ENCODE peak calls at places on chromosomes 11 and 22, in seven cellular contexts. O is transverse colon, Z is tibial nerve, J is A549, G is HCT116, L is heart left ventricle, M is spleen. N is an unnamed sample.

GRCh38 chr22:44329179-44329796 is 16.5 kb upstream of the SHISAL1 start:
- DNase-seq in O (peak), Z (no peak), J (no peak), G (no peak), L (no peak), M (no peak), N (peak)

GRCh38 chr11:126607374-126607773 is 251.9 kb downstream of the ST3GAL4 start:
- DNase-seq in O (peak), Z (peak), J (peak), G (peak), L (peak), M (no peak), N (peak)

GRCh38 chr22:49958961-49959781 is 1.4 kb upstream of the PIM3 start:
- DNase-seq in O (peak), Z (no peak), J (no peak), G (no peak), L (no peak), M (peak), N (no peak)

GRCh38 chr11:108069947-108070346 is 51.4 kb upstream of the ACAT1 start:
- DNase-seq in O (no peak), Z (no peak), J (no peak), G (no peak), L (no peak), M (no peak), N (peak)

GRCh38 chr11:2797181-2797711 is 88.3 kb downstream of the CDKN1C start:
- DNase-seq in O (peak), Z (no peak), J (no peak), G (no peak), L (peak), M (peak), N (no peak)

GRCh38 chr11:11946878-11947277 is 61.5 kb downstream of the DKK3 start:
- DNase-seq in O (no peak), Z (no peak), J (no peak), G (no peak), L (no peak), M (no peak), N (no peak)

GRCh38 chr22:42711281-42711731 is 9.4 kb downstream of the A4GALT start:
- DNase-seq in O (no peak), Z (no peak), J (no peak), G (no peak), L (no peak), M (no peak), N (no peak)

GRCh38 chr11:29310016-29310415 is 706.8 kb downstream of the KCNA4 start:
- DNase-seq in O (no peak), Z (no peak), J (no peak), G (no peak), L (no peak), M (no peak), N (no peak)

GRCh38 chr22:44917372-44918165 is 92.2 kb downstream of the PHF21B start:
- DNase-seq in O (no peak), Z (no peak), J (no peak), G (no peak), L (no peak), M (peak), N (no peak)

GRCh38 chr11:93935826-93936225 is 85.3 kb upstream of the HEPHL1 start:
- DNase-seq in O (no peak), Z (no peak), J (no peak), G (no peak), L (no peak), M (no peak), N (no peak)

GRCh38 chr11:64367931-64368672 is 9.1 kb downstream of the RPS6KA4 start:
- DNase-seq in O (no peak), Z (no peak), J (no peak), G (no peak), L (no peak), M (no peak), N (no peak)

GRCh38 chr11:29484548-29484947 is 532.3 kb downstream of the KCNA4 start:
- DNase-seq in O (no peak), Z (no peak), J (no peak), G (no peak), L (no peak), M (no peak), N (no peak)

GRCh38 chr22:48247829-48248228 is 1485.4 kb downstream of the TBC1D22A start:
- DNase-seq in O (no peak), Z (no peak), J (no peak), G (no peak), L (no peak), M (peak), N (no peak)

GRCh38 chr11:35618497-35619029 is 303 bp downstream of the FJX1 start:
- DNase-seq in O (peak), Z (no peak), J (no peak), G (no peak), L (peak), M (peak), N (no peak)

GRCh38 chr11:16778286-16778685 is 39.8 kb downstream of the C11orf58 start:
- DNase-seq in O (no peak), Z (no peak), J (no peak), G (no peak), L (no peak), M (peak), N (no peak)
- TF ChIP-seq POLR2A in O (no peak), Z (no peak), J (no peak), G (no peak), L (no peak), M (no peak), N (no peak)

GRCh38 chr22:22349455-22349836 is 104.9 kb downstream of the VPREB1 start:
- DNase-seq in O (no peak), Z (no peak), J (no peak), G (no peak), L (no peak), M (no peak), N (no peak)

GRCh38 chr22:22348815-22349454 is 104.3 kb downstream of the VPREB1 start:
- DNase-seq in O (no peak), Z (no peak), J (no peak), G (no peak), L (no peak), M (no peak), N (no peak)

GRCh38 chr22:22345781-22346180 is 101.2 kb downstream of the VPREB1 start:
- DNase-seq in O (no peak), Z (no peak), J (no peak), G (no peak), L (no peak), M (no peak), N (no peak)

GRCh38 chr22:22346401-22347107 is 102.0 kb downstream of the VPREB1 start:
- DNase-seq in O (no peak), Z (no peak), J (no peak), G (no peak), L (no peak), M (no peak), N (no peak)

DNA sequence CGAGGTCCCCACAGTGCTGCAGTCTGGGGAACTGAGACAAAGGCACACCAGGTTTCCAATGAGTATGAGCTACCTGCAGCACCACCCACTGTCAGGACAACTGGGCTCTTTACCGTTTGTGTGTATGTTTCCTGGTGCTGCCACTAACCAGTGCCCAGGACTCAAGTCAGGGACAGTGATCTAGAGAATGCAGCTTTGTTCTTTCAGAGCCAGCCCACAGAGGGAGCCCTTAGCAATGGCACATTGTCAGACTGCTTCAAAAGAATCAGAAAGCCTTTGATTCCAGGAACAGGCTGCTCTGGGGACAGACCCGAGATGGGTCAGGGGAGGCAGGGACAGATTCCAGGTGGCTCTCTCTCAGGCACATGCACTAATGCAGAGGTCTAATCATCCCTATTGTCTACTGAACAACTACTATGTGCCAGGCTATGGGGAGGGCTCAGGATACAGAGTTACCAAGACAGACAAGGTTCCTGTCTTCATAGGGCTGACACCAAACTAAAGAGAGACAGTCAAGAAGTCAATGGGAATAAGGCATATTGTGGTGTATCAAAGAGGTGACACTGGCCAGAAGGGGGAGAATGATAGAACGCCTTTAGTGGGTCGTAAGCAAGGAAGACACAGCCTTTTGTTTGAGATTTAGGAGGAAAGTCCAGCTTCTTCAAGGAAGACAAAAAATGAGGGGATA is 103.7 kb downstream of the VPREB1 start:
- DNase-seq in O (no peak), Z (no peak), J (peak), G (peak), L (no peak), M (no peak), N (no peak)
- TF ChIP-seq POLR2A in O (no peak), Z (no peak), J (no peak), G (no peak), L (no peak), M (no peak), N (no peak)

DNA sequence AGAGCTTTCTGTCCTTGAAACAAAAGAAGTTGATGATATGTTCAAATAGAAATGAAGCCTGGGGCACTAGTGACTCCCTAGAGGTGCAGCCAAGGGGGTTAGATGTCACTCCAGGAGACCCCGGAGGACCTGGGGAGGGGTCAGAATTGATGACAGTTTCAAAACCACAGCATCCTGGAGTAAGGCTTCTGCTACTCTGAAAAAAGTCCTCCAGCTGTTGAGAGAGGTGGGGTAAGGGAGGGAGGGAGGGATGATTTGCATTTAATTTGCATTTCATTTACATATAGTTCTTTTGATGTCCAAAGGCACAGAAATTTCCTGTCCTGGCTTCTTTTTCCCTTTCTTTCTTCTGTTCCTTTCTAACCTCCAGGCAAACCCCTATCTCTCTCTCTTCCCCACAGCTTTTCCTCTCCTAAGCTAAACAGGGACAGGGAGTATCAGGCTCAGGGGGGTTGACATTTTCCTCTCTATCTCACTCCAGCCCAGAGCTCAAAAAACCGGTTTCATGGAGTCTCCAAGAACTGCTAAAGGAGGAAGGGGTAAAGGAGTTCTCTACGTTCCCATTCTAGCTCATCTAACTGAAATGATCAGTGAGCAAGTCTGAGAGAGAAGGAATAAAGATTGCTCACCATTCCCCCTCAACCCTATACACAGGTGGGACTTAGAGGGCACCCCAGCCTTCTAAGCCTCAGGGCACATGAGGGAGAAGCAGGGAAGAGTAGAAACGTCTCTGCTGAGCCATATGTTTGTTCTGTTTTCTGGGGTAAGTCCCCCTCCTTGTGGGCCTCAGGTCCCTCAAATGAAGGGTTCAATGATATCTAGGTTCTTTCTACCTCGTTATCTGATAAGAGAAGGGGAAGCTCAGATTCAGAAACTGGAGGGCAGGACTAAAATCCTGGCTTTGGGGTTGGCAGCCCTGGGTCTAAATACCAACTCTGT is 3.5 kb upstream of the POU2F3 start:
- DNase-seq in O (no peak), Z (no peak), J (peak), G (peak), L (no peak), M (no peak), N (peak)
- TF ChIP-seq POLR2A in O (no peak), Z (no peak), J (no peak), G (peak), L (no peak), M (no peak), N (peak)

GRCh38 chr11:10301656-10302293 is 3.1 kb upstream of the ADM start:
- DNase-seq in O (no peak), Z (no peak), J (no peak), G (no peak), L (no peak), M (no peak), N (no peak)

GRCh38 chr11:10304495-10305261 is at the start of gene ADM:
- DNase-seq in O (peak), Z (peak), J (peak), G (peak), L (peak), M (peak), N (peak)

GRCh38 chr11:10303558-10304363 is 1.1 kb upstream of the ADM start:
- DNase-seq in O (peak), Z (no peak), J (peak), G (no peak), L (no peak), M (peak), N (no peak)

GRCh38 chr11:10302294-10302743 is 2.6 kb upstream of the ADM start:
- DNase-seq in O (no peak), Z (no peak), J (no peak), G (no peak), L (no peak), M (peak), N (no peak)

DNA sequence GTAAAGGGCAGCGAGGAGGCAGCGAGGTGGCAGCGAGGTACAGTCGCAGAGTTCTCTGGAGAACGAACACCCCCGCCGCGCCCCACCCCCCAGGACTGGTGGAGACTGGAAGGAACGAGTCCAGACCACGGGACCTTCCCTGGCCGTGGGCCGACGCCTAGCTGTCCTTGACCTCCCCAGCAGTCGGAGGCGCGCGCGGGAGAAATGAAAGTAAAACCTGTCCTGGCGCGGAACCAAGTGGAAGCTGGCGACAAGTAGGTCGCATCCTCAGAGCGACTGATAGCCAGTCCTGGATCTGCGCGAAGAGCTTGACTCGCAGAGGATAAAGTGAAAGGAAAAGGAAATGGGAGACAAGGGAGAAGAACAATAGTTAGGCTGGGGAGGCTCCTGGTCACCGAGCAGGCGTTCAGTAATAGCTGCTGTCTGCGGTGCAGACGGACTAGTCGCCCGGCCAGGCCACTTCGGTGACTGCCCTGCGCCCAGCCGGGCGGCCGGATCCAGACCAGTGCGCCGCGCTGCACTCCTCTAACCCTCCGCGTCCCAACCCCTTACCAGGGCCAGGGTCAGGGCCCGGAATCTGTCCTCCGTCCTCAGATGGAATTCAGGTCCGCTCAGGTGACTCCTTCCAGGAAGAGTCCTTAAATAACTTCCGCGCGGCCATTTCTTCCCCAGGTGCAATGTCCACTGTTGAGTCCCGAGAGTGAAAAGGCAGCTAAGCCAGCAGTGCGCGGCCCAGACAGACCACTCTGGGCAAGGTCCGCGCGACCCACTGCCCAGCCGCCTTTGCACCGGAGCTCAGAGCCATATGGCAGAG is 1.9 kb upstream of the ADM start:
- DNase-seq in O (peak), Z (peak), J (peak), G (no peak), L (peak), M (peak), N (no peak)
- TF ChIP-seq POLR2A in O (peak), Z (peak), J (no peak), G (no peak), L (no peak), M (no peak), N (no peak)

GRCh38 chr22:38423512-38424503 is 31.2 kb downstream of the KCNJ4 start:
- DNase-seq in O (peak), Z (no peak), J (no peak), G (no peak), L (no peak), M (no peak), N (no peak)
- TF ChIP-seq POLR2A in O (no peak), Z (no peak), J (no peak), G (no peak), L (no peak), M (no peak), N (no peak)

DNA sequence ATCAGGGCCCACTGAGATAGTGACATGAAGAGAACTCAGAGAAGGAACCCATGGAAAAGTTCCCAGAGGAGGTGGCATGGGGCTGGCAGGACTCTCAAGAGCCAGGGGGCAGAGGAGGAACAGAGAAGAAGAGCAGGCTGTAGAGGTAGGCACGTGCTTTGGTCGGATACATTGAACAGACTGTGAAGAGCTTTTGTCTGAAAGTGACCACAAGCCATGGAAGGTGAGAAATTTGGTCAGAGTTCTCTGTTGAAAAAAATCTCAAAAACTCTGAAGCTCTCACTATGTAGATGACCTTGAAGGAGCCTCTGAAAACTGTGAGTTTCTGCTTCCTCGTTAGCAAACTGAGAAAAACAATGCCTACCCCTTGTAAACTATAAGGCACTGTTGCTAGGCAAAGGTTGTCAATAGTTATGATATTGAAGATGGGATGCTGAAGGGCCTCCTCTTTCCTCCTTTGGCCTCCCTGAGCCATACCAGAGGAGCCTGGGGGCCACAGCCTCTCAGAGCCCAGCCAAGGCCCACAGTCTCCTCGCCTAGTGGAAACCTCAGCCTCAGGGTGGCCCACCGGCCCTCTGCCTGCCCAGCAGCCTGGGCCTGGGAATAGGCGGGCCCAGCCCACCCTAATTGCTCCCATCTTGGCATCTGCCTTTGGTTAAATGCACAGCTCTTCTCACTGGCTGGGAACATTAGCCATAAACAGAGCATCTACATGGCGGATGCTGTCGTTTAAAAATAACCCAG is 415.7 kb downstream of the SOX6 start:
- DNase-seq in O (no peak), Z (no peak), J (no peak), G (no peak), L (no peak), M (no peak), N (no peak)
- TF ChIP-seq POLR2A in O (no peak), Z (no peak), J (no peak), G (no peak), L (no peak), M (no peak), N (no peak)

GRCh38 chr11:45209000-45209399 is 62.6 kb downstream of the PRDM11 start:
- DNase-seq in O (no peak), Z (no peak), J (no peak), G (no peak), L (no peak), M (no peak), N (no peak)

GRCh38 chr11:45210846-45211245 is 64.4 kb downstream of the PRDM11 start:
- DNase-seq in O (no peak), Z (no peak), J (no peak), G (no peak), L (no peak), M (no peak), N (no peak)

GRCh38 chr11:45211732-45212131 is 65.3 kb downstream of the PRDM11 start:
- DNase-seq in O (no peak), Z (no peak), J (no peak), G (no peak), L (no peak), M (no peak), N (no peak)

GRCh38 chr11:45209480-45209879 is 63.0 kb downstream of the PRDM11 start:
- DNase-seq in O (no peak), Z (no peak), J (no peak), G (no peak), L (no peak), M (no peak), N (no peak)

DNA sequence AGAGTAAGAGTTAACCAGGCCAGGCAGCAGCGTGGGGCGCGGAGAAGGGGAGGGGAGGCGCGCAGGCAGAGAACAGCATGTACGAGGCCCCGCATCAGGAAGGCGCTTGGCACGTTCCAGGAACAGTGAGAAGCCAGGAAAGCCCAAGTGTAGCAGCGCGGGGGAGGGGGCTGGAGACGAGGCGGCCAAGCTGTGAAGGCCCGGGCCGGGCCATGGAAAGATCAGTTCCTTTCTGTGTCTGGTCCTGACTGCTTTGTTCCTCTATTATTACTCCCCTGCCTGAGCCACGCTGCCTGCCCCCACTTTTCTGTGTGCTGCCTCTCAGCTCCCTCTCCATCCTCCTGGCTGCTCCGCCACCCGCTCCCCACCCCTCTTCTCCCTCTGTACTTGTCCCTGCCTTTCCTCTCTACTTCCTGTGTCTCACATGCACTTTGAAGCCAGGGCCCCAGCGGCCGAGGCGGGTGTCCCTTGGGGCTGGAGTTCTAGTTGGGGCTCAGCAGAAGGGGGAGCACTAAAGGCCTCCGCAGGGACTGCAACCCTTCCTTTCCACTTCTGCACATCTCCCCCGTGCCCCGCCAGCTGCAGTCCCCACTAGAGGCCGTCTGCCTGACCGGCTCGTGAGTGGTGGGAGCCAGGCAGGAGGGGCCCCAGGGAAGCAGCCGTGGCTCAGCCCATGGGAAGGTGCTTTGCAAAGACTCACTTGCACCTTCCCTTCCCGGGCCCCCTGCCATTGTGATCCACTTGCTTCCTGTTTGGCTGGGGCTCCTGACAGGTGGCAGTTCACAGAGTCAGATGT is 63.7 kb downstream of the PRDM11 start:
- DNase-seq in O (peak), Z (peak), J (no peak), G (no peak), L (peak), M (no peak), N (no peak)
- TF ChIP-seq POLR2A in O (peak), Z (no peak), J (no peak), G (no peak), L (peak), M (no peak), N (no peak)